ENCODE peak calls at places on chromosome X, in ten cellular contexts. Q is ecto neural progenitor cell; M is nephron progenitor cell; P is HL-60; N is PC-9; Z is stimulated activated CD4-positive, alpha-beta T cell treated with anti-CD3 and anti-CD28 coated beads, Interleukin-4, amount 100 ng/mL, for 24 hours; S is activated effector memory CD4-positive, alpha-beta T cell treated with Interleukin-2 at 50 U/mL for 16 hours; T is brain microvascular endothelial cell; W is osteoblast; C is NCI-H2081 treated with DMSO at 0.1 percent for 48 hours. I is an unnamed sample.

GRCh38 chrX:16699389-16699788 is 13.1 kb downstream of the CTPS2 start:
- DNase-seq in Q (no peak), M (no peak), P (no peak), N (no peak), Z (no peak), S (no peak), T (no peak), W (no peak), C (no peak), I (no peak)

GRCh38 chrX:153585827-153586226 is 13.1 kb downstream of the CCNQ start:
- DNase-seq in Q (no peak), M (no peak), P (no peak), N (no peak), Z (no peak), S (no peak), T (no peak), W (no peak), C (no peak), I (no peak)

GRCh38 chrX:119729408-119730201 is 28.8 kb upstream of the SOWAHD start:
- DNase-seq in Q (peak; percentile 61), M (peak; percentile 62), P (peak; percentile 88), N (peak; percentile 57), Z (peak; percentile 67), S (peak; percentile 42), T (peak; percentile 59), W (no peak), C (no peak), I (peak; percentile 35)

GRCh38 chrX:150212672-150213480 is 150.2 kb upstream of the MAMLD1 start:
- DNase-seq in Q (no peak), M (no peak), P (no peak), N (no peak), Z (no peak), S (no peak), T (no peak), W (no peak), C (no peak), I (no peak)

GRCh38 chrX:109936598-109936997 is 66.3 kb upstream of the TMEM164 start:
- DNase-seq in Q (no peak), M (no peak), P (no peak), N (no peak), Z (no peak), S (no peak), T (peak; percentile 8), W (no peak), C (no peak), I (no peak)

GRCh38 chrX:124211312-124211942 is 121.0 kb upstream of the TEX13D start:
- DNase-seq in Q (no peak), M (no peak), P (peak; percentile 42), N (no peak), Z (peak; percentile 26), S (no peak), T (no peak), W (no peak), C (peak; percentile 29), I (no peak)

GRCh38 chrX:47148946-47149345 is 3.9 kb downstream of the RBM10 start:
- DNase-seq in Q (no peak), M (no peak), P (no peak), N (no peak), Z (peak; percentile 30), S (no peak), T (no peak), W (no peak), C (no peak), I (no peak)

GRCh38 chrX:39337461-39337860 is 536.2 kb downstream of the MID1IP1 start:
- DNase-seq in Q (no peak), M (no peak), P (no peak), N (no peak), Z (no peak), S (no peak), T (no peak), W (no peak), C (no peak), I (no peak)

GRCh38 chrX:71296806-71297205 is 4.7 kb upstream of the ITGB1BP2 start:
- DNase-seq in Q (no peak), M (no peak), P (no peak), N (no peak), Z (no peak), S (no peak), T (no peak), W (no peak), C (no peak), I (no peak)

GRCh38 chrX:806586-806985 is 176.0 kb downstream of the SHOX start:
- DNase-seq in Q (no peak), M (no peak), P (no peak), N (no peak), Z (no peak), S (no peak), T (no peak), W (no peak), C (no peak), I (no peak)

GRCh38 chrX:107541244-107541643 is 87.1 kb upstream of the PRPS1 start:
- DNase-seq in Q (no peak), M (no peak), P (no peak), N (no peak), Z (no peak), S (no peak), T (no peak), W (no peak), C (no peak), I (no peak)

GRCh38 chrX:122272011-122272410 is 912.1 kb upstream of the GRIA3 start:
- DNase-seq in Q (no peak), M (no peak), P (no peak), N (no peak), Z (no peak), S (no peak), T (no peak), W (no peak), C (no peak), I (no peak)

GRCh38 chrX:100447563-100448397 is 37.7 kb upstream of the PCDH19 start:
- DNase-seq in Q (peak; percentile 64), M (peak; percentile 73), P (peak; percentile 4), N (peak; percentile 28), Z (peak; percentile 4), S (no peak), T (peak; percentile 40), W (no peak), C (no peak), I (no peak)

GRCh38 chrX:69186651-69187050 is 21.4 kb upstream of the PJA1 start:
- DNase-seq in Q (no peak), M (no peak), P (no peak), N (no peak), Z (no peak), S (no peak), T (no peak), W (no peak), C (no peak), I (no peak)

I was measured in activated T-helper 2 cell treated with anti-CD3 and anti-CD28 coated beads, Interferon-gamma antibody, Interleukin-2, Interleukin-4, amounts not matched to agents 10 μg/mL and 5 μg/mL and 100 μg/mL, durations not matched to agents 14 hours and 24 hours and 36 hours.